ENCODE peak calls at places on chromosomes 7 and 10, in seven cellular contexts. J, U, D, K, A, F and T are unnamed samples.

GRCh38 chr7:16265184-16265804 is 156.0 kb downstream of the CRPPA start:
- DNase-seq in U (no peak), A (no peak), J (no peak), K (no peak), F (no peak), D (no peak), T (no peak)

GRCh38 chr10:73865459-73866442 is 8.6 kb downstream of the CAMK2G start:
- DNase-seq in A (peak), D (no peak), F (no peak), K (no peak), U (no peak), J (no peak), T (no peak)

GRCh38 chr10:126468876-126469643 is 80.8 kb upstream of the ADAM12 start:
- DNase-seq in A (no peak), F (no peak), K (no peak), U (no peak), J (no peak), D (no peak), T (no peak)

GRCh38 chr10:118308664-118309063 is 33.5 kb downstream of the FAM204A start:
- DNase-seq in U (no peak), A (no peak), K (no peak), J (no peak), D (no peak), F (no peak), T (no peak)

GRCh38 chr7:7125993-7126392 is 56.4 kb upstream of the C1GALT1 start:
- DNase-seq in J (no peak), U (no peak), F (no peak), K (no peak), D (no peak), A (no peak), T (no peak)

GRCh38 chr7:35605760-35606159 is 89.2 kb downstream of the HERPUD2 start:
- DNase-seq in U (no peak), J (no peak), A (no peak), K (no peak), F (no peak), D (no peak), T (no peak)

GRCh38 chr7:5450549-5451327 is 27.1 kb upstream of the TNRC18 start:
- DNase-seq in K (no peak), F (peak), A (peak), J (peak), D (peak), U (peak), T (peak)

GRCh38 chr7:90621892-90622182 is 25.7 kb downstream of the CDK14 start:
- DNase-seq in U (no peak), K (no peak), J (no peak), D (no peak), F (no peak), A (no peak), T (no peak)

GRCh38 chr10:124353896-124354295 is 64.8 kb downstream of the OAT start:
- DNase-seq in J (peak), U (peak), A (no peak), K (no peak), D (no peak), F (peak), T (no peak)

GRCh38 chr10:84076540-84077195 is 62.6 kb upstream of the GHITM start:
- DNase-seq in F (no peak), K (no peak), D (no peak), A (no peak), U (no peak), J (no peak), T (no peak)

GRCh38 chr7:148105853-148106252 is 484.7 kb upstream of the C7orf33 start:
- DNase-seq in U (no peak), F (no peak), J (no peak), K (no peak), A (no peak), D (no peak), T (no peak)

GRCh38 chr7:16051561-16052280 is 365.2 kb upstream of the MEOX2 start:
- DNase-seq in D (no peak), A (no peak), F (no peak), J (no peak), K (no peak), U (no peak), T (no peak)

GRCh38 chr7:45184326-45185027 is 26.9 kb downstream of the RAMP3 start:
- DNase-seq in U (no peak), A (peak), D (no peak), J (peak), K (no peak), F (no peak), T (no peak)

GRCh38 chr7:101989101-101989500 is 171.7 kb downstream of the CUX1 start:
- DNase-seq in D (no peak), K (no peak), F (no peak), U (no peak), A (no peak), J (no peak), T (no peak)

GRCh38 chr7:30563326-30563942 is 31.2 kb upstream of the GARS1 start:
- DNase-seq in U (no peak), F (no peak), D (no peak), A (no peak), K (no peak), J (no peak), T (no peak)

GRCh38 chr10:59587083-59587755 is 122.4 kb downstream of the SLC16A9 start:
- DNase-seq in D (peak), J (no peak), U (no peak), K (no peak), A (no peak), F (no peak), T (peak)